ENCODE peak calls at places on chromosome X, in five cellular contexts. N, Q, G, C and U are unnamed samples.

GRCh38 chrX:101357166-101357795 is 8.7 kb upstream of the TIMM8A start:
- DNase-seq in N (no peak), Q (peak; percentile 5), G (no peak), C (peak; percentile 24), U (no peak)

GRCh38 chrX:10221651-10222050 is 64.9 kb downstream of the CLCN4 start:
- DNase-seq in N (no peak), Q (no peak), G (no peak), C (no peak), U (no peak)

GRCh38 chrX:71910526-71911022 is at the start of gene NHSL2:
- DNase-seq in N (no peak), Q (no peak), G (peak; percentile 30), C (no peak), U (no peak)

GRCh38 chrX:49073641-49074575 is at the start of gene PRAF2:
- DNase-seq in N (peak; percentile 81), Q (peak; percentile 91), G (peak; percentile 91), C (peak; percentile 93), U (peak; percentile 89)

GRCh38 chrX:104137496-104137895 is 19.3 kb downstream of the SLC25A53 start:
- DNase-seq in N (no peak), Q (peak; percentile 4), G (no peak), C (peak; percentile 9), U (no peak)

GRCh38 chrX:42269186-42269585 is 345.8 kb upstream of the CASK start:
- DNase-seq in N (no peak), Q (no peak), G (no peak), C (peak; percentile 11), U (no peak)

GRCh38 chrX:140477987-140478386 is 26.9 kb downstream of the SOX3 start:
- DNase-seq in N (no peak), Q (no peak), G (no peak), C (no peak), U (no peak)

GRCh38 chrX:40727093-40727492 is 8.2 kb downstream of the MED14 start:
- DNase-seq in N (no peak), Q (no peak), G (no peak), C (no peak), U (no peak)

GRCh38 chrX:18981124-18981807 is 2.6 kb downstream of the PHKA2 start:
- DNase-seq in N (no peak), Q (no peak), G (no peak), C (no peak), U (no peak)

GRCh38 chrX:70226048-70226447 is 8.4 kb upstream of the AWAT1 start:
- DNase-seq in N (no peak), Q (no peak), G (no peak), C (no peak), U (no peak)
- TF ChIP-seq CTCF in N (no peak), Q (no peak), G (no peak), C (no peak), U (no peak)

GRCh38 chrX:85221361-85221760 is 22.2 kb downstream of the SATL1 start:
- DNase-seq in N (no peak), Q (no peak), G (no peak), C (no peak), U (no peak)
- TF ChIP-seq CTCF in N (no peak), Q (no peak), G (no peak), C (no peak), U (no peak)

GRCh38 chrX:51053741-51054140 is 143.2 kb downstream of the BMP15 start:
- DNase-seq in N (no peak), Q (no peak), G (no peak), C (no peak), U (no peak)

GRCh38 chrX:51047950-51048349 is 137.4 kb downstream of the BMP15 start:
- DNase-seq in N (no peak), Q (peak; percentile 15), G (no peak), C (no peak), U (no peak)
- TF ChIP-seq CTCF in N (no peak), Q (peak; percentile 50), G (no peak), C (no peak), U (no peak)

GRCh38 chrX:1134156-1134555 is 78.3 kb downstream of the CRLF2 start:
- DNase-seq in N (no peak), Q (no peak), G (no peak), C (no peak), U (no peak)
- TF ChIP-seq CTCF in N (no peak), Q (no peak), G (no peak), C (no peak), U (no peak)

GRCh38 chrX:69505772-69506616 is 1.9 kb downstream of the NALF2 start:
- DNase-seq in N (no peak), Q (no peak), G (no peak), C (no peak), U (no peak)

GRCh38 chrX:69503835-69504625 is at the start of gene NALF2:
- DNase-seq in N (no peak), Q (peak; percentile 81), G (peak; percentile 31), C (peak; percentile 52), U (no peak)

GRCh38 chrX:69504626-69505612 is 793 bp downstream of the NALF2 start:
- DNase-seq in N (no peak), Q (no peak), G (no peak), C (no peak), U (no peak)

GRCh38 chrX:69501433-69501832 is 2.7 kb upstream of the NALF2 start:
- DNase-seq in N (no peak), Q (peak; percentile 29), G (no peak), C (no peak), U (no peak)

DNA sequence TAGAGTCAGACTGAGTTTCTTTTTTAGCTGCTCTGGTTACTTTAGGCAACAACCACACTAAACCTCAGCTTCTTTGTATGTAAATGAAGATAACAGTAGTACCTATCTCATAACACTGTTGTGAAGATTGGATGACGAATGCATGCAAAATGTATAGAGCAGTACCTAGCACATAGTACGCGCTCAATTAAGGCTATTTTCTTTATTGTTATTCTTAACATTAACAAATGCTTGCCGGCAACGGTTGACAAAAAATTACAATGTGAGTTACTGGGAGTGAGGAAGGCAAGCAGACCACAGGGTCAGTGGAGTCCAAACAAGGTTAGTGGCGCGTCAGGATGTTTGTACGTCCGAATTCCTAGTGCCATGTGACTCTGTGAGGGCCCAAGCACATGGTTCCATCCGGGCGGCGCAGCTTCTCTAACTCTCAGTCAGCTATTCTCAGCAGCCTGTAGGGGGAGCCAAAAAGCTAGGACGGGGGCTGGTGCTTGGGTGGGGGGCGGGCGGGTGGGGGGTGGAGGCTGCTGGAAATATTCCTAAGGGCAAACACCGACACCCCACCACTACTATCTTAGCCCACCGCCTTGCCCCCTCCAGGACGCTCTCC is 795 bp upstream of the NALF2 start:
- DNase-seq in N (no peak), Q (no peak), G (no peak), C (peak; percentile 39), U (no peak)
- TF ChIP-seq CTCF in N (no peak), Q (peak; percentile 19), G (no peak), C (no peak), U (no peak)

GRCh38 chrX:135923353-135923752 is 29.8 kb downstream of the SAGE1 start:
- DNase-seq in N (no peak), Q (no peak), G (no peak), C (no peak), U (no peak)
- TF ChIP-seq CTCF in N (no peak), Q (peak; percentile 10), G (no peak), C (no peak), U (no peak)

DNA sequence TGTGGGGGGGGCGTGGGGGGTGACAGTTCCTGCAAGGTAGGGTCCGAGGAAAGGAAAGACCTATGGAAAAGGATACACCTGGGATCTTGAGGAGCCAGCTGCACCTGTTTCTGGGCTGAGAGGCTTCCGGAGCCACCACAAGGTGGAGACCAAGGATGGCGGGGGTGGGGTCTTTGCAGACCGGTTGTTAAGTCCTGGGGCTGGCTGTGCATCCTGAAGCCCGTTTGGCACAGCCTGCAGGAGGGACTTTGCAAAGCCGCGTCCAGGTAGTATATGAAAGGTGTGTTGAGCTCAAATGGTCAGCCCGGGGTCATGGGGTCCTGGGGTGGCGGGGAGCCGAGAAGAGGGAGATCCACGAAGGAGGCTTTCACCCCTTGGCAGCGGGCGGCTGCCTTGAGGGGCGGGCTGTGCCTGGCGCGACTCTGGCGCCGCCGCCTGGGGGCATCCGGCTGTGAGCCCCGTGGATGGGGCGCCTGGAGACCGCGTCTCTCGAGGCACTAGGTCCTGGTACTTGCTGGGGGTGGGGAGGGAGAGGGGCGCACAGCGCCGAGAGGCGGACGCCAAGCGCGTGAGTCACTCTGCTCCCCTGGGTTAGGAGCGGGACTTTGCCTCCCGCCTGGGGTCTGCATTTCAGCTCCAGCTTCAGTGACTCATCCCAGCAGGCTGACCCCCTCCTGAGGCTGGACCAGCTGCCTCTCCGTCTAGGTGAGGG is 58.2 kb upstream of the DYNLT3 start:
- DNase-seq in N (no peak), Q (peak; percentile 70), G (no peak), C (peak; percentile 9), U (no peak)
- TF ChIP-seq CTCF in N (no peak), Q (peak; percentile 53), G (no peak), C (peak; percentile 10), U (no peak)

GRCh38 chrX:80282535-80282934 is 137.7 kb upstream of the TENT5D start:
- DNase-seq in N (no peak), Q (no peak), G (no peak), C (no peak), U (no peak)
- TF ChIP-seq CTCF in N (no peak), Q (no peak), G (no peak), C (no peak), U (no peak)

GRCh38 chrX:31423575-31424284 is 351.9 kb upstream of the FTHL17 start:
- DNase-seq in N (no peak), Q (peak; percentile 24), G (no peak), C (peak; percentile 78), U (no peak)
- TF ChIP-seq CTCF in N (no peak), Q (peak; percentile 37), G (no peak), C (peak; percentile 43), U (no peak)